ENCODE peak calls at places on chromosome 22, in five cellular contexts. R is thyroid gland, I is HepG2, X is adrenal gland, W is HCT116. Y is an unnamed sample.

GRCh38 chr22:49303061-49303735 is 524.5 kb downstream of the BRD1 start:
- DNase-seq in R (no peak), I (no peak), X (peak), W (no peak), Y (no peak)

GRCh38 chr22:45083659-45084305 is 74.0 kb upstream of the PHF21B start:
- DNase-seq in R (no peak), I (no peak), X (no peak), W (no peak), Y (no peak)

GRCh38 chr22:41898645-41899044 is 16.2 kb downstream of the SHISA8 start:
- DNase-seq in R (no peak), I (no peak), X (no peak), W (no peak), Y (no peak)

GRCh38 chr22:50633771-50634170 is 5.8 kb upstream of the ARSA start:
- DNase-seq in R (no peak), I (no peak), X (no peak), W (no peak), Y (no peak)

GRCh38 chr22:38088723-38089473 is 4.9 kb upstream of the SLC16A8 start:
- DNase-seq in R (no peak), I (no peak), X (no peak), W (no peak), Y (no peak)

GRCh38 chr22:50218153-50218995 is 17.6 kb downstream of the SELENOO start:
- DNase-seq in R (no peak), I (no peak), X (no peak), W (no peak), Y (no peak)

GRCh38 chr22:29581799-29582198 is 886 bp upstream of the NIPSNAP1 start:
- DNase-seq in R (peak), I (no peak), X (no peak), W (no peak), Y (no peak)

GRCh38 chr22:41508770-41509170 is 35.5 kb downstream of the POLR3H start:
- DNase-seq in R (no peak), I (no peak), X (no peak), W (no peak), Y (no peak)

GRCh38 chr22:17781319-17782031 is 7.2 kb upstream of the BID start:
- DNase-seq in R (peak), I (peak), X (no peak), W (no peak), Y (no peak)

GRCh38 chr22:38921126-38921525 is 36.3 kb upstream of the APOBEC3A start:
- DNase-seq in R (peak), I (no peak), X (no peak), W (peak), Y (peak)

GRCh38 chr22:45320326-45320976 is 10.7 kb downstream of the FAM118A start:
- DNase-seq in R (no peak), I (no peak), X (no peak), W (no peak), Y (no peak)

GRCh38 chr22:37345863-37346514 is 63.7 kb downstream of the CYTH4 start:
- DNase-seq in R (no peak), I (no peak), X (no peak), W (no peak), Y (no peak)

GRCh38 chr22:50283821-50284220 is 13.6 kb upstream of the MAPK11 start:
- DNase-seq in R (no peak), I (no peak), X (no peak), W (no peak), Y (no peak)

GRCh38 chr22:46309526-46310085 is 12.9 kb downstream of the GTSE1 start:
- DNase-seq in R (no peak), I (no peak), X (no peak), W (no peak), Y (no peak)

GRCh38 chr22:23061471-23062280 is 8.6 kb upstream of the GNAZ start:
- DNase-seq in R (no peak), I (no peak), X (no peak), W (no peak), Y (no peak)

GRCh38 chr22:40512426-40513136 is 123.9 kb downstream of the MRTFA start:
- DNase-seq in R (no peak), I (peak), X (no peak), W (no peak), Y (no peak)

GRCh38 chr22:24554316-24555159 is at the start of gene GUCD1:
- DNase-seq in R (peak), I (no peak), X (peak), W (no peak), Y (peak)

GRCh38 chr22:36349726-36350125 is 38.0 kb downstream of the MYH9 start:
- DNase-seq in R (no peak), I (no peak), X (no peak), W (no peak), Y (no peak)

GRCh38 chr22:37525073-37525745 is 6.0 kb upstream of the CARD10 start:
- DNase-seq in R (no peak), I (no peak), X (no peak), W (peak), Y (no peak)

GRCh38 chr22:46969491-46969890 is 207.0 kb downstream of the TBC1D22A start:
- DNase-seq in R (no peak), I (no peak), X (peak), W (no peak), Y (no peak)

GRCh38 chr22:31241936-31242335 is 29.8 kb downstream of the LIMK2 start:
- DNase-seq in R (no peak), I (no peak), X (no peak), W (no peak), Y (no peak)
- H3K4me3 ChIP-seq in R (no peak), I (no peak), X (no peak), W (no peak), Y (no peak)

GRCh38 chr22:19820880-19821522 is 33.7 kb downstream of the GNB1L start:
- DNase-seq in R (peak), I (no peak), X (peak), W (no peak), Y (no peak)
- TF ChIP-seq CTCF in R (no peak), I (peak), X (no peak), W (no peak), Y (no peak)

DNA sequence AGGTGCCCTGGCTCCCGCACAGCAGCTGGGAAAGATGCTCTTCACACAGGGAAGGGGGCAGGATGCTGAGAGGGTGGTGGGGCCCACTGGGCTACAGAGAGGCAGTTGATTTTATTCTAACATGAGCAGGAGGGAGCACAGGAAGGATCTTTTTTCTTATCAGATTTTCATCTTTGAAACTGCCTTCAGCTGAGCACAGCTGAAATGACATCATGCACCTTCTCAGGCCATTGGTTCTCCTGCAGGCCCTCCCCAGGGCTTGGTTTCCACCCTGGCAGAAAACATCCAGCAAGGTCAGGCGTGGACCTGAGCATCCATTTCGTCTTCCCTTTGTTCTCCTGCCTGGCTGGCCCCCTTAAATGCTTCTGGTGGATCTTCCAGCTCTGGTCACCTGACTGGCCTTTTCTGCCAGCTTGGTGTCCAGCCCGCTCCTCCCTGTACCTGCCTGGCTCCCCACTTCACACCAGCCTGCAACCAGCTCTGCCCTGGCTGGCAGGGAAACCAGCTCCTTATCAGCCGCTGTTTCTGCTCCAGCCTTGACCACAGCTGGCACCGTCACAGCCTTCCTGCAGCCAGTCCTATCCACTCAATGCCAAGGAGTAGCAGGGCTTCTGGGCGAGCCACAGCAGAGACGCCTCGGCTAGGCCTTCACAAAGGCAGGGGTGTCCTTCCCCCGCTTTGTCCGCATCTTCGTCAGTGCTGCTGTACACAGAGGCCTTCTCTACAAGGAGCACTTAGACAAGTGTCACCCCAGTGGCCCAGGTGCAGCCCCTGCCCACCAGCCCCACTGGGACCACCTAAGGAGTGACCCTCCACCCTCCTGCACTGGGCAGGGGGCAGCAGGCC is 36.5 kb downstream of the TOM1 start:
- DNase-seq in R (no peak), I (no peak), X (peak), W (no peak), Y (no peak)
- TF ChIP-seq POLR2A in R (no peak), I (no peak), X (peak), W (no peak), Y (no peak)

GRCh38 chr22:43923191-43923590 is 414 bp upstream of the PNPLA3 start:
- DNase-seq in R (no peak), I (no peak), X (no peak), W (no peak), Y (no peak)
- H3K4me3 ChIP-seq in R (no peak), I (peak), X (no peak), W (no peak), Y (peak)

DNA sequence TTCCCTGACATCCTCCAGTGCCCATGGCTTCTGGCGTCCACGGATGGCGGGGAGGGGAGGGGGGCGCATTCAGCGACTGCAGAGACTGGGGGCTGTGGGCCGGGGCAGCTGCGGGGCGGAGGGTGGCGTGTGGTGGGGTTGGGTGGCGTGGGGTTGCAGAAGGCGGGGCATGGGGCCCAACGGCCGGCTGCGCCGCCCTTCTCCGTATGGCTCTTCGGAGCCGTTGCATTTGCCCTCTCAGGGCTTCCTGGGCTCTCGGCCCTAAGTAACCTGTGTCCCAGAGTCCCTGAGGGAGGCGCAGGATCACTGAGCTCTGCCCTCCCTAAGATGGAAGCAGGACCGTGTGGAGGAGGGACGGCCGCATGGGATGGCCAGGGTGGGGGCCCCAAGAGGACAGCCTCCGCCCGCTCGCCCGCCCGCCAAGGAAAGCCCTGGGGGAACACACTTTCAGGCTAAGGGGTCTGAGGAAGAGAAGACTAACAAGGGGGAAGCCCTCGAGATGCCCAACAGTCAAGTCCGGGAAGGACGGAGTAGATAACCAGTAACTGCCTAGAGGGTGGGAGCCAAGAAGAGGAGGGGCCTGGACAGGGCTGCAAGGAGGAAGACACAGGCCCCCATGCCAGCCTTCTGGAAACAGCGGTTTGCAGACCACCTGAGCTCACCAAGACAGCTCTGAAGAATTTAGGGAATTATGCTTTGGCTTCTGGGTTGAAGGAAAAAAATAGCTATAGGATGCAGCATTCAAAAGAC is 9.2 kb upstream of the AIFM3 start:
- DNase-seq in R (peak), I (no peak), X (no peak), W (no peak), Y (no peak)
- TF ChIP-seq CTCF in R (no peak), I (no peak), X (no peak), W (no peak), Y (no peak)

GRCh38 chr22:30970356-30970746 is 1.3 kb downstream of the TUG1 start:
- DNase-seq in R (no peak), I (no peak), X (no peak), W (no peak), Y (no peak)

GRCh38 chr22:30968015-30968923 is at the start of gene MORC2:
- DNase-seq in R (peak), I (peak), X (no peak), W (no peak), Y (peak)

GRCh38 chr22:30969532-30970355 is 679 bp downstream of the TUG1 start:
- DNase-seq in R (peak), I (peak), X (peak), W (no peak), Y (no peak)

GRCh38 chr22:30968924-30969531 is at the start of gene TUG1:
- DNase-seq in R (peak), I (peak), X (peak), W (peak), Y (peak)

GRCh38 chr22:30964858-30965257 is 3.7 kb downstream of the MORC2 start:
- DNase-seq in R (no peak), I (no peak), X (no peak), W (no peak), Y (no peak)
- TF ChIP-seq POLR2A in R (no peak), I (no peak), X (no peak), W (no peak), Y (no peak)

Y was measured in prostate gland.